ENCODE peak calls at places on chromosome 11, in five cellular contexts. One of them, this sample, is unnamed.

GRCh38 chr11:111148116-111148515 is 97.4 kb upstream of the POU2AF2 start:
- DNase-seq in brain microvascular endothelial cell: no peak
- DNase-seq in heart left ventricle: no peak
- DNase-seq in mesenchymal stem cell: peak; percentile 5
- DNase-seq in OCI-LY7: no peak
- DNase-seq in this sample: no peak

GRCh38 chr11:110613526-110613925 is 98.7 kb downstream of the ARHGAP20 start:
- DNase-seq in brain microvascular endothelial cell: no peak
- DNase-seq in heart left ventricle: no peak
- DNase-seq in mesenchymal stem cell: no peak
- DNase-seq in OCI-LY7: no peak
- DNase-seq in this sample: no peak

GRCh38 chr11:16997624-16998023 is 16.6 kb downstream of the PLEKHA7 start:
- DNase-seq in brain microvascular endothelial cell: no peak
- DNase-seq in heart left ventricle: no peak
- DNase-seq in mesenchymal stem cell: no peak
- DNase-seq in OCI-LY7: no peak
- DNase-seq in this sample: no peak

GRCh38 chr11:10415817-10416392 is 39.2 kb upstream of the AMPD3 start:
- DNase-seq in brain microvascular endothelial cell: no peak
- DNase-seq in heart left ventricle: no peak
- DNase-seq in mesenchymal stem cell: no peak
- DNase-seq in OCI-LY7: peak; percentile 11
- DNase-seq in this sample: no peak

GRCh38 chr11:34419158-34419557 is 19.6 kb upstream of the CAT start:
- DNase-seq in brain microvascular endothelial cell: no peak
- DNase-seq in heart left ventricle: no peak
- DNase-seq in mesenchymal stem cell: no peak
- DNase-seq in OCI-LY7: no peak
- DNase-seq in this sample: no peak

GRCh38 chr11:119363874-119364590 is 17.5 kb downstream of the USP2 start:
- DNase-seq in brain microvascular endothelial cell: no peak
- DNase-seq in heart left ventricle: peak; percentile 67
- DNase-seq in mesenchymal stem cell: no peak
- DNase-seq in OCI-LY7: peak; percentile 83
- DNase-seq in this sample: no peak

GRCh38 chr11:131579932-131580387 is 209.5 kb downstream of the NTM start:
- DNase-seq in brain microvascular endothelial cell: peak; percentile 52
- DNase-seq in heart left ventricle: no peak
- DNase-seq in mesenchymal stem cell: peak; percentile 3
- DNase-seq in OCI-LY7: peak; percentile 3
- DNase-seq in this sample: no peak

GRCh38 chr11:119453881-119454280 is 30.9 kb upstream of the THY1 start:
- DNase-seq in brain microvascular endothelial cell: no peak
- DNase-seq in heart left ventricle: no peak
- DNase-seq in mesenchymal stem cell: no peak
- DNase-seq in OCI-LY7: no peak
- DNase-seq in this sample: no peak

GRCh38 chr11:68200639-68201038 is 12.5 kb downstream of the KMT5B start:
- DNase-seq in brain microvascular endothelial cell: no peak
- DNase-seq in heart left ventricle: no peak
- DNase-seq in mesenchymal stem cell: peak; percentile 71
- DNase-seq in OCI-LY7: no peak
- DNase-seq in this sample: no peak

GRCh38 chr11:15770798-15771414 is 585.4 kb downstream of the SOX6 start:
- DNase-seq in brain microvascular endothelial cell: peak; percentile 43
- DNase-seq in heart left ventricle: peak; percentile 39
- DNase-seq in mesenchymal stem cell: peak; percentile 41
- DNase-seq in OCI-LY7: peak; percentile 26
- DNase-seq in this sample: no peak

GRCh38 chr11:9399466-9399865 is 15.0 kb downstream of the IPO7 start:
- DNase-seq in brain microvascular endothelial cell: no peak
- DNase-seq in heart left ventricle: no peak
- DNase-seq in mesenchymal stem cell: no peak
- DNase-seq in OCI-LY7: no peak
- DNase-seq in this sample: no peak

GRCh38 chr11:79486239-79486984 is 45.6 kb upstream of the TENM4 start:
- DNase-seq in brain microvascular endothelial cell: no peak
- DNase-seq in heart left ventricle: no peak
- DNase-seq in mesenchymal stem cell: no peak
- DNase-seq in OCI-LY7: no peak
- DNase-seq in this sample: no peak

GRCh38 chr11:86606849-86607481 is 65.5 kb downstream of the ME3 start:
- DNase-seq in brain microvascular endothelial cell: peak; percentile 45
- DNase-seq in heart left ventricle: no peak
- DNase-seq in mesenchymal stem cell: peak; percentile 86
- DNase-seq in OCI-LY7: no peak
- DNase-seq in this sample: no peak

GRCh38 chr11:76455331-76455730 is 10.5 kb downstream of the EMSY start:
- DNase-seq in brain microvascular endothelial cell: peak; percentile 29
- DNase-seq in heart left ventricle: no peak
- DNase-seq in mesenchymal stem cell: no peak
- DNase-seq in OCI-LY7: no peak
- DNase-seq in this sample: no peak

GRCh38 chr11:134528453-134528852 is 116.4 kb upstream of the B3GAT1 start:
- DNase-seq in brain microvascular endothelial cell: no peak
- DNase-seq in heart left ventricle: no peak
- DNase-seq in mesenchymal stem cell: no peak
- DNase-seq in OCI-LY7: no peak
- DNase-seq in this sample: peak; percentile 34

GRCh38 chr11:120012245-120012644 is 125.7 kb downstream of the TRIM29 start:
- DNase-seq in brain microvascular endothelial cell: no peak
- DNase-seq in heart left ventricle: no peak
- DNase-seq in mesenchymal stem cell: no peak
- DNase-seq in OCI-LY7: no peak
- DNase-seq in this sample: no peak

GRCh38 chr11:12087075-12087775 is 23.2 kb upstream of the MICAL2 start:
- DNase-seq in brain microvascular endothelial cell: peak; percentile 66
- DNase-seq in heart left ventricle: no peak
- DNase-seq in mesenchymal stem cell: peak; percentile 88
- DNase-seq in OCI-LY7: no peak
- DNase-seq in this sample: peak; percentile 80

GRCh38 chr11:36412781-36413383 is 97.2 kb downstream of the TRAF6 start:
- DNase-seq in brain microvascular endothelial cell: peak; percentile 58
- DNase-seq in heart left ventricle: no peak
- DNase-seq in mesenchymal stem cell: peak; percentile 85
- DNase-seq in OCI-LY7: no peak
- DNase-seq in this sample: no peak

GRCh38 chr11:118015385-118015841 is 29.2 kb downstream of the IL10RA start:
- DNase-seq in brain microvascular endothelial cell: no peak
- DNase-seq in heart left ventricle: no peak
- DNase-seq in mesenchymal stem cell: no peak
- DNase-seq in OCI-LY7: no peak
- DNase-seq in this sample: no peak

GRCh38 chr11:96219981-96220623 is 122.9 kb downstream of the MAML2 start:
- DNase-seq in brain microvascular endothelial cell: no peak
- DNase-seq in heart left ventricle: peak; percentile 40
- DNase-seq in mesenchymal stem cell: peak; percentile 91
- DNase-seq in OCI-LY7: peak; percentile 55
- DNase-seq in this sample: peak; percentile 71

GRCh38 chr11:35798423-35798822 is 135.8 kb downstream of the TRIM44 start:
- DNase-seq in brain microvascular endothelial cell: no peak
- DNase-seq in heart left ventricle: no peak
- DNase-seq in mesenchymal stem cell: peak; percentile 23
- DNase-seq in OCI-LY7: no peak
- DNase-seq in this sample: no peak

GRCh38 chr11:35235944-35236666 is 97.1 kb downstream of the CD44 start:
- DNase-seq in brain microvascular endothelial cell: no peak
- DNase-seq in heart left ventricle: no peak
- DNase-seq in mesenchymal stem cell: no peak
- DNase-seq in OCI-LY7: no peak
- DNase-seq in this sample: no peak

GRCh38 chr11:74380746-74381439 is 17.3 kb downstream of the PGM2L1 start:
- DNase-seq in brain microvascular endothelial cell: peak; percentile 2
- DNase-seq in heart left ventricle: no peak
- DNase-seq in mesenchymal stem cell: no peak
- DNase-seq in OCI-LY7: no peak
- DNase-seq in this sample: no peak

GRCh38 chr11:129141748-129142475 is 50.2 kb downstream of the ARHGAP32 start:
- DNase-seq in brain microvascular endothelial cell: no peak
- DNase-seq in heart left ventricle: no peak
- DNase-seq in mesenchymal stem cell: no peak
- DNase-seq in OCI-LY7: no peak
- DNase-seq in this sample: no peak

GRCh38 chr11:6413791-6414231 is 5.1 kb downstream of the APBB1 start:
- DNase-seq in brain microvascular endothelial cell: no peak
- DNase-seq in heart left ventricle: no peak
- DNase-seq in mesenchymal stem cell: no peak
- DNase-seq in OCI-LY7: no peak
- DNase-seq in this sample: no peak

GRCh38 chr11:2466069-2466801 is 21.4 kb downstream of the KCNQ1 start:
- DNase-seq in brain microvascular endothelial cell: no peak
- DNase-seq in heart left ventricle: no peak
- DNase-seq in mesenchymal stem cell: no peak
- DNase-seq in OCI-LY7: no peak
- DNase-seq in this sample: no peak

GRCh38 chr11:69497221-69497787 is 15.8 kb downstream of the LINC01488 start:
- DNase-seq in brain microvascular endothelial cell: peak; percentile 96
- DNase-seq in heart left ventricle: peak; percentile 94
- DNase-seq in mesenchymal stem cell: peak; percentile 95
- DNase-seq in OCI-LY7: no peak
- DNase-seq in this sample: peak; percentile 87

GRCh38 chr11:108938604-108939003 is 273.7 kb downstream of the DDX10 start:
- DNase-seq in brain microvascular endothelial cell: no peak
- DNase-seq in heart left ventricle: no peak
- DNase-seq in mesenchymal stem cell: peak; percentile 42
- DNase-seq in OCI-LY7: no peak
- DNase-seq in this sample: no peak

GRCh38 chr11:116976941-116977570 is 121.2 kb downstream of the SIK3 start:
- DNase-seq in brain microvascular endothelial cell: no peak
- DNase-seq in heart left ventricle: no peak
- DNase-seq in mesenchymal stem cell: no peak
- DNase-seq in OCI-LY7: no peak
- DNase-seq in this sample: no peak

GRCh38 chr11:119566299-119566698 is 143.3 kb upstream of the THY1 start:
- DNase-seq in brain microvascular endothelial cell: no peak
- DNase-seq in heart left ventricle: no peak
- DNase-seq in mesenchymal stem cell: no peak
- DNase-seq in OCI-LY7: no peak
- DNase-seq in this sample: no peak

DNA sequence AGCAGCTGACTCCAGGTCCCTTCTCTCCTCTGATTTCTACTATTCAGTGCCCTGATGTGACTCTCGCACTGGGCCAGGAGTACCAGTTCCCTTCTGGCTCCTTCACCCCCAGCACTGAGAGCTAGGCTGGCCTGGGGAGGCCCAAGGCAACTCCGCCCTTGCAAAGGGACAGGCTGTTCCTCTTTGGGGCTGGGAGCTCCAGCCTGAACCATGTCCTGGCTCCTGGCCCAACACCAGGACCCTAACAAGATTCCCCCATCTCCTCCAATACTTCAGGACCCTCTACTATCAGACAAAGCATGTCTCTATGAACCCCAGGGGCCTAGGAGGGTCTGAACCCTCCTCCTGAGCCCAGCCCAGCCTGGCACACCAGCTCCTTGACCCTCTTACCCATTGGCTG is 12.6 kb downstream of the CREB3L1 start:
- DNase-seq in brain microvascular endothelial cell: no peak
- DNase-seq in heart left ventricle: no peak
- DNase-seq in mesenchymal stem cell: no peak
- DNase-seq in OCI-LY7: no peak
- DNase-seq in this sample: no peak
- H3K27ac ChIP-seq in brain microvascular endothelial cell: peak overlapping the region; percentile 1
- H3K27ac ChIP-seq in heart left ventricle: no peak overlapping the region
- H3K27ac ChIP-seq in mesenchymal stem cell: peak overlapping the region; percentile 82
- H3K27ac ChIP-seq in OCI-LY7: no peak overlapping the region
- H3K27ac ChIP-seq in this sample: no peak overlapping the region

DNA sequence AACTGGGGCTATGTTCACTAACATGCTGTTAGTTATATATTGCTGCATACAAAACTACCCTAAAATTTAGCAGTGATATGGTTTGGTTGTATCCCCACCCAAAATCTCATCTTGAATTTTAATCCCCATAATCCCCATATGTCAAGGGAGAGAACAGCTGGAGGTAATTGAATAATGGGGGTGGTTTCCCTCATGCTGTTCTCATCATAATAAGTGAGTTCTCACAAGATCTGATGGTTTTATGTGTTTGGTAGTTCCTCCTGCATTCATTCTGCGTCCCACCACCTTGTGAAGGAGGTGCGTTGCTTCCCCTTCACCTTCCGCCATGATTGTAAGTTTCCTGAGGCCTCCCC is 10.0 kb upstream of the PATL1 start:
- DNase-seq in brain microvascular endothelial cell: no peak
- DNase-seq in heart left ventricle: no peak
- DNase-seq in mesenchymal stem cell: no peak
- DNase-seq in OCI-LY7: no peak
- DNase-seq in this sample: no peak
- H3K36me3 ChIP-seq in brain microvascular endothelial cell: no peaks in the 10 kb centered on the region
- H3K36me3 ChIP-seq in heart left ventricle: no peaks in the 10 kb centered on the region
- H3K36me3 ChIP-seq in mesenchymal stem cell: no peaks in the 10 kb centered on the region
- H3K36me3 ChIP-seq in OCI-LY7: no peaks in the 10 kb centered on the region
- H3K36me3 ChIP-seq in this sample: no peaks in the 10 kb centered on the region

DNA sequence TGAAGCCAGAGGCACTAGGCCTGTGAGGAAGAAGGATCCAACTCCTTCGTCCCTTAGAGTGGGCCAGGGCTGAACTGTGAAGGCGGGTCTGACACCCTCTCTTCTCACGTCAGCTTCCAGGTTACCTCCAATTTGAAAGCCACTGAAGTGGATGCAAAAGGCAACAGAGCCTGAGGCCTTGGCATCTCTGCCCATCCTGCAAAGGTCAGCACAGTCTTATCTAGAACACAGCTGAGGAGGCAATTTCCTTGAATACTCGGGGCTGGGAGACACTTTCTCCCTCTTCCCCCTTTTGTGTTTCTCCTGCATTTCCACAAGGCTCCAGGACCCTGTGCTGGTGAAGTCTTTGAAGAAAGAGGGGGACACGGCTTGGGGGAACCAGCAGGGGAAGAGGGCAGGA is 91.6 kb upstream of the PAX6 start:
- DNase-seq in brain microvascular endothelial cell: no peak
- DNase-seq in heart left ventricle: no peak
- DNase-seq in mesenchymal stem cell: no peak
- DNase-seq in OCI-LY7: no peak
- DNase-seq in this sample: no peak
- H3K27ac ChIP-seq in brain microvascular endothelial cell: no peak overlapping the region
- H3K27ac ChIP-seq in heart left ventricle: peak overlapping the region; percentile 88
- H3K27ac ChIP-seq in mesenchymal stem cell: no peak overlapping the region
- H3K27ac ChIP-seq in OCI-LY7: no peak overlapping the region
- H3K27ac ChIP-seq in this sample: no peak overlapping the region

GRCh38 chr11:59578369-59578768 is 37.2 kb downstream of the OSBP start:
- DNase-seq in brain microvascular endothelial cell: no peak
- DNase-seq in heart left ventricle: no peak
- DNase-seq in mesenchymal stem cell: no peak
- DNase-seq in OCI-LY7: no peak
- DNase-seq in this sample: no peak

GRCh38 chr11:59582006-59582405 is 33.6 kb downstream of the OSBP start:
- DNase-seq in brain microvascular endothelial cell: no peak
- DNase-seq in heart left ventricle: no peak
- DNase-seq in mesenchymal stem cell: peak; percentile 30
- DNase-seq in OCI-LY7: no peak
- DNase-seq in this sample: no peak

GRCh38 chr11:59584294-59584693 is 31.3 kb downstream of the OSBP start:
- DNase-seq in brain microvascular endothelial cell: no peak
- DNase-seq in heart left ventricle: no peak
- DNase-seq in mesenchymal stem cell: no peak
- DNase-seq in OCI-LY7: no peak
- DNase-seq in this sample: no peak
- H3K36me3 ChIP-seq in brain microvascular endothelial cell: peaks cover 43% of the 10 kb centered on the region
- H3K36me3 ChIP-seq in heart left ventricle: peaks cover 86% of the 10 kb centered on the region
- H3K36me3 ChIP-seq in mesenchymal stem cell: peaks cover 72% of the 10 kb centered on the region
- H3K36me3 ChIP-seq in OCI-LY7: peaks cover 92% of the 10 kb centered on the region
- H3K36me3 ChIP-seq in this sample: no peaks in the 10 kb centered on the region

GRCh38 chr11:72792437-72793021 is 1.3 kb downstream of the STARD10 start:
- DNase-seq in brain microvascular endothelial cell: no peak
- DNase-seq in heart left ventricle: no peak
- DNase-seq in mesenchymal stem cell: no peak
- DNase-seq in OCI-LY7: no peak
- DNase-seq in this sample: no peak
- H3K27ac ChIP-seq in brain microvascular endothelial cell: no peak overlapping the region
- H3K27ac ChIP-seq in heart left ventricle: peak overlapping the region; percentile 97
- H3K27ac ChIP-seq in mesenchymal stem cell: no peak overlapping the region
- H3K27ac ChIP-seq in OCI-LY7: peak overlapping the region; percentile 68
- H3K27ac ChIP-seq in this sample: peak overlapping the region; percentile 85

This sample was measured in aorta.